ENCODE peak calls at places on chromosome 11, in eight cellular contexts. One of them, this sample, is unnamed.

GRCh38 chr11:125593113-125593761 is 585 bp downstream of the STT3A start:
- DNase-seq in AG04450: no peak
- DNase-seq in myocyte: peak
- DNase-seq in activated CD4-positive, alpha-beta T cell treated with anti-CD3 and anti-CD28 coated beads, Interleukin-2, amount 50 U/mL, for 1 hour: no peak
- DNase-seq in K562: peak
- DNase-seq in kidney epithelial cell: no peak
- DNase-seq in germinal center: peak
- DNase-seq in NCI-H146: peak
- DNase-seq in this sample: no peak

GRCh38 chr11:94152678-94153065 is 24.0 kb downstream of the PANX1 start:
- DNase-seq in kidney epithelial cell: no peak
- DNase-seq in NCI-H146: no peak
- DNase-seq in activated CD4-positive, alpha-beta T cell treated with anti-CD3 and anti-CD28 coated beads, Interleukin-2, amount 50 U/mL, for 1 hour: no peak
- DNase-seq in K562: no peak
- DNase-seq in myocyte: no peak
- DNase-seq in germinal center: no peak
- DNase-seq in AG04450: no peak
- DNase-seq in this sample: no peak

GRCh38 chr11:117231637-117232021 is 244 bp downstream of the PCSK7 start:
- DNase-seq in kidney epithelial cell: no peak
- DNase-seq in germinal center: peak
- DNase-seq in AG04450: no peak
- DNase-seq in NCI-H146: no peak
- DNase-seq in K562: peak
- DNase-seq in activated CD4-positive, alpha-beta T cell treated with anti-CD3 and anti-CD28 coated beads, Interleukin-2, amount 50 U/mL, for 1 hour: no peak
- DNase-seq in myocyte: no peak
- DNase-seq in this sample: no peak

GRCh38 chr11:27459191-27459590 is 13.4 kb downstream of the LGR4 start:
- DNase-seq in kidney epithelial cell: no peak
- DNase-seq in activated CD4-positive, alpha-beta T cell treated with anti-CD3 and anti-CD28 coated beads, Interleukin-2, amount 50 U/mL, for 1 hour: no peak
- DNase-seq in AG04450: no peak
- DNase-seq in K562: no peak
- DNase-seq in germinal center: no peak
- DNase-seq in myocyte: no peak
- DNase-seq in NCI-H146: no peak
- DNase-seq in this sample: no peak

GRCh38 chr11:124961972-124962609 is 8.1 kb downstream of the CCDC15 start:
- DNase-seq in K562: peak
- DNase-seq in NCI-H146: peak
- DNase-seq in kidney epithelial cell: peak
- DNase-seq in myocyte: peak
- DNase-seq in germinal center: peak
- DNase-seq in AG04450: peak
- DNase-seq in activated CD4-positive, alpha-beta T cell treated with anti-CD3 and anti-CD28 coated beads, Interleukin-2, amount 50 U/mL, for 1 hour: no peak
- DNase-seq in this sample: peak

GRCh38 chr11:76543006-76543703 is 98.3 kb downstream of the EMSY start:
- DNase-seq in myocyte: no peak
- DNase-seq in AG04450: no peak
- DNase-seq in kidney epithelial cell: no peak
- DNase-seq in NCI-H146: no peak
- DNase-seq in K562: peak
- DNase-seq in germinal center: no peak
- DNase-seq in activated CD4-positive, alpha-beta T cell treated with anti-CD3 and anti-CD28 coated beads, Interleukin-2, amount 50 U/mL, for 1 hour: no peak
- DNase-seq in this sample: no peak

GRCh38 chr11:23569134-23569533 is 708.9 kb upstream of the CCDC179 start:
- DNase-seq in AG04450: no peak
- DNase-seq in NCI-H146: no peak
- DNase-seq in myocyte: no peak
- DNase-seq in activated CD4-positive, alpha-beta T cell treated with anti-CD3 and anti-CD28 coated beads, Interleukin-2, amount 50 U/mL, for 1 hour: no peak
- DNase-seq in K562: no peak
- DNase-seq in germinal center: no peak
- DNase-seq in kidney epithelial cell: no peak
- DNase-seq in this sample: no peak

GRCh38 chr11:5564259-5565019 is 16.1 kb upstream of the OR52H1 start:
- DNase-seq in K562: no peak
- DNase-seq in AG04450: no peak
- DNase-seq in kidney epithelial cell: peak
- DNase-seq in NCI-H146: no peak
- DNase-seq in myocyte: no peak
- DNase-seq in germinal center: no peak
- DNase-seq in activated CD4-positive, alpha-beta T cell treated with anti-CD3 and anti-CD28 coated beads, Interleukin-2, amount 50 U/mL, for 1 hour: no peak
- DNase-seq in this sample: no peak

GRCh38 chr11:92304271-92304670 is 79.7 kb downstream of the FAT3 start:
- DNase-seq in AG04450: no peak
- DNase-seq in kidney epithelial cell: no peak
- DNase-seq in NCI-H146: no peak
- DNase-seq in germinal center: no peak
- DNase-seq in K562: no peak
- DNase-seq in myocyte: no peak
- DNase-seq in activated CD4-positive, alpha-beta T cell treated with anti-CD3 and anti-CD28 coated beads, Interleukin-2, amount 50 U/mL, for 1 hour: no peak
- DNase-seq in this sample: no peak

GRCh38 chr11:87432006-87432405 is 394.3 kb downstream of the TMEM135 start:
- DNase-seq in NCI-H146: no peak
- DNase-seq in myocyte: peak
- DNase-seq in kidney epithelial cell: no peak
- DNase-seq in activated CD4-positive, alpha-beta T cell treated with anti-CD3 and anti-CD28 coated beads, Interleukin-2, amount 50 U/mL, for 1 hour: no peak
- DNase-seq in germinal center: no peak
- DNase-seq in AG04450: peak
- DNase-seq in K562: no peak
- DNase-seq in this sample: no peak